ENCODE peak calls at places on chromosomes 6 and 20, in eight cellular contexts. M is upper lobe of right lung; J is natural killer cell; N is activated naive CD8-positive, alpha-beta T cell treated with anti-CD3 and anti-CD28 coated beads for 36 hours; O is cardiac muscle cell; E is activated T-helper 1 cell treated with anti-CD3 and anti-CD28 coated beads, Interleukin-12 subunit alpha, Interleukin-12 subunit beta, Interleukin-2, Interleukin-4 antibody, amounts not matched to agents 30 ng/mL and 10 ng/mL and 1 ng/mL, durations not matched to agents 14 hours and 24 hours and 36 hours; T is brain microvascular endothelial cell; H is NCI-H774. K is an unnamed sample.

GRCh38 chr6:169048806-169049205 is 204.8 kb downstream of the THBS2 start:
- DNase-seq in M (no peak), J (no peak), N (no peak), O (no peak), E (no peak), T (no peak), H (no peak), K (no peak)

GRCh38 chr20:11117808-11118528 is 444.2 kb upstream of the JAG1 start:
- DNase-seq in M (no peak), J (no peak), N (no peak), O (peak), E (no peak), T (peak), H (no peak), K (peak)

GRCh38 chr20:25247100-25247665 is 702 bp upstream of the PYGB start:
- DNase-seq in M (peak), J (peak), N (no peak), O (peak), E (no peak), T (peak), H (no peak), K (no peak)

GRCh38 chr6:5325173-5325572 is 63.9 kb downstream of the FARS2 start:
- DNase-seq in M (no peak), J (no peak), N (peak), O (no peak), E (no peak), T (no peak), H (no peak), K (no peak)

GRCh38 chr6:146997062-146997461 is 207.2 kb upstream of the STXBP5 start:
- DNase-seq in M (no peak), J (no peak), N (no peak), O (peak), E (no peak), T (peak), H (no peak), K (peak)

GRCh38 chr6:16276991-16277981 is 38.9 kb downstream of the GMPR start:
- DNase-seq in M (peak), J (no peak), N (peak), O (peak), E (no peak), T (peak), H (no peak), K (peak)

GRCh38 chr6:125008261-125008671 is 46.0 kb downstream of the RNF217 start:
- DNase-seq in M (no peak), J (no peak), N (no peak), O (no peak), E (no peak), T (peak), H (no peak), K (no peak)

GRCh38 chr20:6489361-6490154 is 277.9 kb upstream of the BMP2 start:
- DNase-seq in M (no peak), J (no peak), N (no peak), O (no peak), E (no peak), T (no peak), H (peak), K (no peak)

GRCh38 chr6:170038717-170039116 is 252.2 kb downstream of the DLL1 start:
- DNase-seq in M (no peak), J (no peak), N (no peak), O (no peak), E (no peak), T (no peak), H (no peak), K (no peak)

GRCh38 chr20:3765171-3765887 is 2.2 kb downstream of the ADISSP start:
- DNase-seq in M (no peak), J (no peak), N (no peak), O (no peak), E (no peak), T (no peak), H (no peak), K (no peak)

GRCh38 chr20:22577515-22578220 is 6.7 kb downstream of the FOXA2 start:
- DNase-seq in M (peak), J (no peak), N (no peak), O (no peak), E (no peak), T (no peak), H (peak), K (no peak)

GRCh38 chr6:118042855-118043254 is 135.8 kb downstream of the SLC35F1 start:
- DNase-seq in M (no peak), J (no peak), N (no peak), O (no peak), E (no peak), T (no peak), H (no peak), K (no peak)